ENCODE peak calls at places on chromosomes 16 and 17, in seven cellular contexts. One of them, this sample, is unnamed.

GRCh38 chr17:48483004-48483403 is 47.8 kb downstream of the HOXB1 start:
- ATAC-seq in heart left ventricle: no peak
- ATAC-seq in A549: no peak
- ATAC-seq in heart right ventricle: no peak
- ATAC-seq in upper lobe of left lung: no peak
- ATAC-seq in CD8-positive, alpha-beta T cell: no peak
- ATAC-seq in right lobe of liver: no peak
- ATAC-seq in this sample: no peak

GRCh38 chr17:65194670-65195334 is 57.6 kb downstream of the RGS9 start:
- ATAC-seq in CD8-positive, alpha-beta T cell: no peak
- ATAC-seq in upper lobe of left lung: no peak
- ATAC-seq in right lobe of liver: peak; percentile 34
- ATAC-seq in heart right ventricle: no peak
- ATAC-seq in A549: no peak
- ATAC-seq in heart left ventricle: no peak
- ATAC-seq in this sample: no peak

GRCh38 chr16:3842994-3843393 is 37.5 kb downstream of the CREBBP start:
- ATAC-seq in heart right ventricle: peak; percentile 78
- ATAC-seq in heart left ventricle: peak; percentile 69
- ATAC-seq in CD8-positive, alpha-beta T cell: no peak
- ATAC-seq in upper lobe of left lung: no peak
- ATAC-seq in A549: no peak
- ATAC-seq in right lobe of liver: peak; percentile 92
- ATAC-seq in this sample: peak; percentile 53

GRCh38 chr17:47009759-47010594 is 30.9 kb upstream of the RPRML start:
- ATAC-seq in heart right ventricle: peak; percentile 42
- ATAC-seq in A549: peak; percentile 30
- ATAC-seq in CD8-positive, alpha-beta T cell: no peak
- ATAC-seq in heart left ventricle: peak; percentile 76
- ATAC-seq in upper lobe of left lung: no peak
- ATAC-seq in right lobe of liver: no peak
- ATAC-seq in this sample: no peak

GRCh38 chr16:30893082-30893743 is 664 bp downstream of the BCL7C start:
- ATAC-seq in upper lobe of left lung: no peak
- ATAC-seq in heart left ventricle: no peak
- ATAC-seq in A549: peak; percentile 3
- ATAC-seq in right lobe of liver: no peak
- ATAC-seq in CD8-positive, alpha-beta T cell: peak; percentile 17
- ATAC-seq in heart right ventricle: no peak
- ATAC-seq in this sample: no peak

GRCh38 chr16:57194512-57194911 is 8.4 kb downstream of the RSPRY1 start:
- ATAC-seq in heart right ventricle: peak; percentile 74
- ATAC-seq in CD8-positive, alpha-beta T cell: no peak
- ATAC-seq in heart left ventricle: no peak
- ATAC-seq in upper lobe of left lung: peak; percentile 53
- ATAC-seq in right lobe of liver: peak; percentile 83
- ATAC-seq in A549: peak; percentile 90
- ATAC-seq in this sample: no peak

GRCh38 chr17:78290671-78291070 is 59.2 kb downstream of the TMEM235 start:
- ATAC-seq in heart right ventricle: no peak
- ATAC-seq in A549: peak; percentile 8
- ATAC-seq in heart left ventricle: no peak
- ATAC-seq in right lobe of liver: peak; percentile 3
- ATAC-seq in upper lobe of left lung: no peak
- ATAC-seq in CD8-positive, alpha-beta T cell: no peak
- ATAC-seq in this sample: no peak

GRCh38 chr17:6523330-6523729 is 33.0 kb downstream of the PITPNM3 start:
- ATAC-seq in right lobe of liver: no peak
- ATAC-seq in heart right ventricle: no peak
- ATAC-seq in upper lobe of left lung: peak; percentile 45
- ATAC-seq in A549: peak; percentile 75
- ATAC-seq in heart left ventricle: no peak
- ATAC-seq in CD8-positive, alpha-beta T cell: no peak
- ATAC-seq in this sample: peak; percentile 61

GRCh38 chr16:85923153-85924021 is 24.4 kb downstream of the IRF8 start:
- ATAC-seq in upper lobe of left lung: no peak
- ATAC-seq in heart left ventricle: no peak
- ATAC-seq in right lobe of liver: peak; percentile 23
- ATAC-seq in heart right ventricle: no peak
- ATAC-seq in CD8-positive, alpha-beta T cell: no peak
- ATAC-seq in A549: no peak
- ATAC-seq in this sample: no peak

GRCh38 chr16:10964891-10965326 is 20.5 kb downstream of the CLEC16A start:
- ATAC-seq in upper lobe of left lung: no peak
- ATAC-seq in CD8-positive, alpha-beta T cell: peak; percentile 83
- ATAC-seq in A549: no peak
- ATAC-seq in right lobe of liver: no peak
- ATAC-seq in heart left ventricle: no peak
- ATAC-seq in heart right ventricle: no peak
- ATAC-seq in this sample: no peak

GRCh38 chr16:85085721-85086120 is 26.6 kb downstream of the CIBAR2 start:
- ATAC-seq in heart right ventricle: no peak
- ATAC-seq in upper lobe of left lung: no peak
- ATAC-seq in right lobe of liver: no peak
- ATAC-seq in A549: no peak
- ATAC-seq in heart left ventricle: no peak
- ATAC-seq in CD8-positive, alpha-beta T cell: no peak
- ATAC-seq in this sample: no peak

GRCh38 chr16:14606102-14606501 is 24.0 kb downstream of the PARN start:
- ATAC-seq in heart right ventricle: no peak
- ATAC-seq in heart left ventricle: no peak
- ATAC-seq in A549: no peak
- ATAC-seq in CD8-positive, alpha-beta T cell: no peak
- ATAC-seq in upper lobe of left lung: no peak
- ATAC-seq in right lobe of liver: no peak
- ATAC-seq in this sample: no peak

GRCh38 chr16:55497558-55497957 is 11.3 kb upstream of the LPCAT2 start:
- ATAC-seq in heart left ventricle: no peak
- ATAC-seq in CD8-positive, alpha-beta T cell: no peak
- ATAC-seq in upper lobe of left lung: no peak
- ATAC-seq in heart right ventricle: no peak
- ATAC-seq in A549: no peak
- ATAC-seq in right lobe of liver: no peak
- ATAC-seq in this sample: no peak

GRCh38 chr17:78241277-78242023 is 10.0 kb downstream of the TMEM235 start:
- ATAC-seq in upper lobe of left lung: no peak
- ATAC-seq in heart right ventricle: peak; percentile 13
- ATAC-seq in heart left ventricle: no peak
- ATAC-seq in right lobe of liver: peak; percentile 41
- ATAC-seq in A549: peak; percentile 44
- ATAC-seq in CD8-positive, alpha-beta T cell: no peak
- ATAC-seq in this sample: no peak

GRCh38 chr16:4290236-4290830 is 17.5 kb upstream of the TFAP4 start:
- ATAC-seq in right lobe of liver: peak; percentile 74
- ATAC-seq in heart right ventricle: no peak
- ATAC-seq in heart left ventricle: no peak
- ATAC-seq in A549: peak; percentile 76
- ATAC-seq in CD8-positive, alpha-beta T cell: no peak
- ATAC-seq in upper lobe of left lung: peak; percentile 78
- ATAC-seq in this sample: no peak

GRCh38 chr16:4566144-4566543 is 10.0 kb downstream of the C16orf96 start:
- ATAC-seq in right lobe of liver: no peak
- ATAC-seq in A549: no peak
- ATAC-seq in upper lobe of left lung: no peak
- ATAC-seq in CD8-positive, alpha-beta T cell: no peak
- ATAC-seq in heart left ventricle: no peak
- ATAC-seq in heart right ventricle: no peak
- ATAC-seq in this sample: no peak

GRCh38 chr16:23286131-23286532 is 16.0 kb upstream of the SCNN1B start:
- ATAC-seq in CD8-positive, alpha-beta T cell: no peak
- ATAC-seq in heart right ventricle: no peak
- ATAC-seq in A549: no peak
- ATAC-seq in heart left ventricle: no peak
- ATAC-seq in right lobe of liver: no peak
- ATAC-seq in upper lobe of left lung: no peak
- ATAC-seq in this sample: no peak

DNA sequence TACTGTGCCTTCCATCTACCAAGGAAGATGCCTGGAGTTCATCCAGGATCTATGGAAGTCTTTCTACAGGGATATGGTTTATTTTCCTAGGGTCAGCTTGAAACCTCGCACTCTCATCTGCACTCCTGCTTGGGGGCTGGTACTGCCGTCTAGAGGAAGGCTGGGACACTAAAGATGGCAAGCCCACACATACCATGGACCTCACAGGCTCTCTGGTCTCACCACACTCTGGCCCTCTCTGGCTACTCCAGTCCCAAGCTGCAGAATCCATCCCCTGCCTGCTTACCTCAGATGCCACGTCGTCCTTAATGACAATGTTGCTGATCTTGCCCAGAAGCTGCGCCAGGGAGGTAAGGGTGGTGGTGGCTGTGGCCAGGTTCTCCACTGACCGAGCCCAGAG is 2.1 kb upstream of the UNC119 start:
- ATAC-seq in A549: peak; percentile 31
- ATAC-seq in heart right ventricle: no peak
- ATAC-seq in heart left ventricle: no peak
- ATAC-seq in right lobe of liver: no peak
- ATAC-seq in CD8-positive, alpha-beta T cell: no peak
- ATAC-seq in upper lobe of left lung: no peak
- ATAC-seq in this sample: no peak
- TF ChIP-seq CTCF in A549: peak; percentile 32
- TF ChIP-seq CTCF in heart right ventricle: peak; percentile 14
- TF ChIP-seq CTCF in heart left ventricle: no peak
- TF ChIP-seq CTCF in right lobe of liver: no peak
- TF ChIP-seq CTCF in CD8-positive, alpha-beta T cell: no peak
- TF ChIP-seq CTCF in upper lobe of left lung: no peak
- TF ChIP-seq CTCF in this sample: no peak

GRCh38 chr17:39776267-39776666 is 38.5 kb downstream of the GRB7 start:
- ATAC-seq in upper lobe of left lung: no peak
- ATAC-seq in heart left ventricle: no peak
- ATAC-seq in heart right ventricle: no peak
- ATAC-seq in A549: no peak
- ATAC-seq in right lobe of liver: no peak
- ATAC-seq in CD8-positive, alpha-beta T cell: peak; percentile 38
- ATAC-seq in this sample: no peak
- H3K4me3 ChIP-seq in upper lobe of left lung: peak overlapping the region; percentile 29
- H3K4me3 ChIP-seq in heart left ventricle: peak overlapping the region; percentile 47
- H3K4me3 ChIP-seq in heart right ventricle: no peak overlapping the region
- H3K4me3 ChIP-seq in A549: no peak overlapping the region
- H3K4me3 ChIP-seq in right lobe of liver: no peak overlapping the region
- H3K4me3 ChIP-seq in CD8-positive, alpha-beta T cell: peak overlapping the region; percentile 50
- H3K4me3 ChIP-seq in this sample: no peak overlapping the region

GRCh38 chr17:29143894-29144293 is 36.3 kb downstream of the MYO18A start:
- ATAC-seq in A549: peak; percentile 37
- ATAC-seq in CD8-positive, alpha-beta T cell: no peak
- ATAC-seq in upper lobe of left lung: no peak
- ATAC-seq in heart left ventricle: no peak
- ATAC-seq in heart right ventricle: no peak
- ATAC-seq in right lobe of liver: peak; percentile 46
- ATAC-seq in this sample: no peak
- TF ChIP-seq CTCF in A549: peak; percentile 34
- TF ChIP-seq CTCF in CD8-positive, alpha-beta T cell: no peak
- TF ChIP-seq CTCF in upper lobe of left lung: peak; percentile 19
- TF ChIP-seq CTCF in heart left ventricle: peak; percentile 26
- TF ChIP-seq CTCF in heart right ventricle: peak; percentile 45
- TF ChIP-seq CTCF in right lobe of liver: peak; percentile 34
- TF ChIP-seq CTCF in this sample: no peak

GRCh38 chr17:11638700-11639265 is 40.5 kb downstream of the DNAH9 start:
- ATAC-seq in heart left ventricle: no peak
- ATAC-seq in CD8-positive, alpha-beta T cell: no peak
- ATAC-seq in upper lobe of left lung: no peak
- ATAC-seq in heart right ventricle: no peak
- ATAC-seq in right lobe of liver: no peak
- ATAC-seq in A549: no peak
- ATAC-seq in this sample: no peak

GRCh38 chr17:11641521-11642275 is 43.4 kb downstream of the DNAH9 start:
- ATAC-seq in upper lobe of left lung: no peak
- ATAC-seq in A549: no peak
- ATAC-seq in heart left ventricle: no peak
- ATAC-seq in CD8-positive, alpha-beta T cell: no peak
- ATAC-seq in right lobe of liver: no peak
- ATAC-seq in heart right ventricle: no peak
- ATAC-seq in this sample: no peak

GRCh38 chr17:11637796-11638195 is 39.5 kb downstream of the DNAH9 start:
- ATAC-seq in CD8-positive, alpha-beta T cell: no peak
- ATAC-seq in heart left ventricle: no peak
- ATAC-seq in A549: no peak
- ATAC-seq in upper lobe of left lung: no peak
- ATAC-seq in heart right ventricle: no peak
- ATAC-seq in right lobe of liver: no peak
- ATAC-seq in this sample: no peak

GRCh38 chr17:11639736-11640510 is 41.7 kb downstream of the DNAH9 start:
- ATAC-seq in CD8-positive, alpha-beta T cell: no peak
- ATAC-seq in upper lobe of left lung: no peak
- ATAC-seq in A549: no peak
- ATAC-seq in heart left ventricle: no peak
- ATAC-seq in heart right ventricle: no peak
- ATAC-seq in right lobe of liver: no peak
- ATAC-seq in this sample: no peak

GRCh38 chr17:11636771-11637170 is 38.5 kb downstream of the DNAH9 start:
- ATAC-seq in right lobe of liver: no peak
- ATAC-seq in heart right ventricle: no peak
- ATAC-seq in CD8-positive, alpha-beta T cell: no peak
- ATAC-seq in heart left ventricle: no peak
- ATAC-seq in upper lobe of left lung: no peak
- ATAC-seq in A549: no peak
- ATAC-seq in this sample: no peak
- H3K4me3 ChIP-seq in right lobe of liver: no peak overlapping the region
- H3K4me3 ChIP-seq in heart right ventricle: no peak overlapping the region
- H3K4me3 ChIP-seq in CD8-positive, alpha-beta T cell: no peak overlapping the region
- H3K4me3 ChIP-seq in heart left ventricle: no peak overlapping the region
- H3K4me3 ChIP-seq in upper lobe of left lung: no peak overlapping the region
- H3K4me3 ChIP-seq in A549: no peak overlapping the region
- H3K4me3 ChIP-seq in this sample: no peak overlapping the region

GRCh38 chr16:521381-522210 is 5.9 kb upstream of the CAPN15 start:
- ATAC-seq in A549: no peak
- ATAC-seq in heart right ventricle: no peak
- ATAC-seq in CD8-positive, alpha-beta T cell: no peak
- ATAC-seq in upper lobe of left lung: no peak
- ATAC-seq in right lobe of liver: no peak
- ATAC-seq in heart left ventricle: no peak
- ATAC-seq in this sample: no peak
- TF ChIP-seq CTCF in A549: no peak
- TF ChIP-seq CTCF in heart right ventricle: no peak
- TF ChIP-seq CTCF in CD8-positive, alpha-beta T cell: no peak
- TF ChIP-seq CTCF in upper lobe of left lung: no peak
- TF ChIP-seq CTCF in right lobe of liver: no peak
- TF ChIP-seq CTCF in heart left ventricle: no peak
- TF ChIP-seq CTCF in this sample: no peak

GRCh38 chr17:76497979-76498885 is 3.0 kb downstream of the RHBDF2 start:
- ATAC-seq in CD8-positive, alpha-beta T cell: no peak
- ATAC-seq in right lobe of liver: peak; percentile 74
- ATAC-seq in A549: peak; percentile 32
- ATAC-seq in upper lobe of left lung: peak; percentile 62
- ATAC-seq in heart right ventricle: peak; percentile 72
- ATAC-seq in heart left ventricle: peak; percentile 64
- ATAC-seq in this sample: peak; percentile 42
- H3K4me3 ChIP-seq in CD8-positive, alpha-beta T cell: no peak overlapping the region
- H3K4me3 ChIP-seq in right lobe of liver: peak overlapping the region; percentile 38
- H3K4me3 ChIP-seq in A549: peak overlapping the region; percentile 13
- H3K4me3 ChIP-seq in upper lobe of left lung: peak overlapping the region; percentile 14
- H3K4me3 ChIP-seq in heart right ventricle: peak overlapping the region; percentile 28
- H3K4me3 ChIP-seq in heart left ventricle: peak overlapping the region; percentile 85
- H3K4me3 ChIP-seq in this sample: no peak overlapping the region

GRCh38 chr17:62601438-62601837 is 26.0 kb upstream of the MRC2 start:
- ATAC-seq in CD8-positive, alpha-beta T cell: no peak
- ATAC-seq in upper lobe of left lung: no peak
- ATAC-seq in A549: no peak
- ATAC-seq in heart right ventricle: no peak
- ATAC-seq in right lobe of liver: no peak
- ATAC-seq in heart left ventricle: no peak
- ATAC-seq in this sample: no peak
- TF ChIP-seq CTCF in CD8-positive, alpha-beta T cell: no peak
- TF ChIP-seq CTCF in upper lobe of left lung: no peak
- TF ChIP-seq CTCF in A549: no peak
- TF ChIP-seq CTCF in heart right ventricle: no peak
- TF ChIP-seq CTCF in right lobe of liver: no peak
- TF ChIP-seq CTCF in heart left ventricle: no peak
- TF ChIP-seq CTCF in this sample: no peak

This sample was measured in gastroesophageal sphincter.